ENCODE peak calls at places on chromosomes 7 and 10, in nine cellular contexts. One of them, this sample, is unnamed.

GRCh38 chr10:46306550-46307184 is 19.9 kb downstream of the ANTXRL start:
- DNase-seq in fibroblast of mammary gland: no peak
- DNase-seq in IMR-90: no peak
- DNase-seq in B cell: no peak
- DNase-seq in AG04450: no peak
- DNase-seq in A549: no peak
- DNase-seq in astrocyte of the spinal cord: no peak
- DNase-seq in psoas muscle: no peak
- DNase-seq in mucosa of descending colon: no peak
- DNase-seq in this sample: no peak

GRCh38 chr10:102068216-102068615 is 3.1 kb downstream of the HPS6 start:
- DNase-seq in IMR-90: no peak
- DNase-seq in AG04450: no peak
- DNase-seq in fibroblast of mammary gland: peak
- DNase-seq in astrocyte of the spinal cord: no peak
- DNase-seq in mucosa of descending colon: peak
- DNase-seq in psoas muscle: peak
- DNase-seq in B cell: no peak
- DNase-seq in A549: no peak
- DNase-seq in this sample: no peak

GRCh38 chr7:10122573-10123100 is 851.0 kb upstream of the PHF14 start:
- DNase-seq in AG04450: no peak
- DNase-seq in psoas muscle: no peak
- DNase-seq in mucosa of descending colon: peak
- DNase-seq in IMR-90: no peak
- DNase-seq in fibroblast of mammary gland: no peak
- DNase-seq in B cell: no peak
- DNase-seq in astrocyte of the spinal cord: no peak
- DNase-seq in A549: no peak
- DNase-seq in this sample: no peak

GRCh38 chr7:22039696-22040095 is 94.0 kb upstream of the CDCA7L start:
- DNase-seq in mucosa of descending colon: no peak
- DNase-seq in AG04450: no peak
- DNase-seq in psoas muscle: no peak
- DNase-seq in astrocyte of the spinal cord: no peak
- DNase-seq in A549: no peak
- DNase-seq in fibroblast of mammary gland: no peak
- DNase-seq in B cell: no peak
- DNase-seq in IMR-90: no peak
- DNase-seq in this sample: no peak

GRCh38 chr10:93271347-93271746 is 197.7 kb downstream of the CYP26A1 start:
- DNase-seq in AG04450: no peak
- DNase-seq in fibroblast of mammary gland: no peak
- DNase-seq in B cell: no peak
- DNase-seq in mucosa of descending colon: no peak
- DNase-seq in astrocyte of the spinal cord: no peak
- DNase-seq in IMR-90: no peak
- DNase-seq in psoas muscle: no peak
- DNase-seq in A549: no peak
- DNase-seq in this sample: no peak

GRCh38 chr7:77752016-77752415 is 46.2 kb downstream of the TMEM60 start:
- DNase-seq in IMR-90: no peak
- DNase-seq in psoas muscle: no peak
- DNase-seq in AG04450: no peak
- DNase-seq in astrocyte of the spinal cord: no peak
- DNase-seq in A549: no peak
- DNase-seq in fibroblast of mammary gland: no peak
- DNase-seq in B cell: no peak
- DNase-seq in mucosa of descending colon: no peak
- DNase-seq in this sample: no peak

GRCh38 chr7:55641273-55641691 is 69.0 kb upstream of the VOPP1 start:
- DNase-seq in AG04450: peak
- DNase-seq in psoas muscle: no peak
- DNase-seq in mucosa of descending colon: peak
- DNase-seq in IMR-90: peak
- DNase-seq in astrocyte of the spinal cord: peak
- DNase-seq in A549: peak
- DNase-seq in B cell: peak
- DNase-seq in fibroblast of mammary gland: peak
- DNase-seq in this sample: no peak

GRCh38 chr7:81446212-81446611 is 323.6 kb downstream of the HGF start:
- DNase-seq in astrocyte of the spinal cord: no peak
- DNase-seq in mucosa of descending colon: no peak
- DNase-seq in fibroblast of mammary gland: no peak
- DNase-seq in psoas muscle: no peak
- DNase-seq in IMR-90: no peak
- DNase-seq in AG04450: no peak
- DNase-seq in A549: no peak
- DNase-seq in B cell: no peak
- DNase-seq in this sample: no peak

GRCh38 chr10:94403034-94403822 is 887 bp downstream of the TBC1D12 start:
- DNase-seq in mucosa of descending colon: peak
- DNase-seq in A549: peak
- DNase-seq in psoas muscle: peak
- DNase-seq in astrocyte of the spinal cord: peak
- DNase-seq in fibroblast of mammary gland: peak
- DNase-seq in B cell: peak
- DNase-seq in AG04450: peak
- DNase-seq in IMR-90: peak
- DNase-seq in this sample: no peak

GRCh38 chr10:100760726-100761125 is 15.3 kb downstream of the PAX2 start:
- DNase-seq in A549: no peak
- DNase-seq in IMR-90: no peak
- DNase-seq in astrocyte of the spinal cord: no peak
- DNase-seq in mucosa of descending colon: no peak
- DNase-seq in AG04450: no peak
- DNase-seq in fibroblast of mammary gland: no peak
- DNase-seq in B cell: no peak
- DNase-seq in psoas muscle: no peak
- DNase-seq in this sample: no peak

GRCh38 chr10:71608863-71609768 is 110.5 kb downstream of the C10orf105 start:
- DNase-seq in B cell: peak
- DNase-seq in A549: peak
- DNase-seq in astrocyte of the spinal cord: peak
- DNase-seq in IMR-90: peak
- DNase-seq in psoas muscle: peak
- DNase-seq in mucosa of descending colon: peak
- DNase-seq in AG04450: no peak
- DNase-seq in fibroblast of mammary gland: peak
- DNase-seq in this sample: peak

GRCh38 chr7:83410989-83411591 is 237.8 kb downstream of the SEMA3E start:
- DNase-seq in B cell: no peak
- DNase-seq in mucosa of descending colon: peak
- DNase-seq in fibroblast of mammary gland: peak
- DNase-seq in IMR-90: peak
- DNase-seq in A549: peak
- DNase-seq in AG04450: peak
- DNase-seq in psoas muscle: no peak
- DNase-seq in astrocyte of the spinal cord: peak
- DNase-seq in this sample: no peak

GRCh38 chr7:44965937-44966730 is 12.7 kb downstream of the MYO1G start:
- DNase-seq in psoas muscle: no peak
- DNase-seq in A549: no peak
- DNase-seq in fibroblast of mammary gland: no peak
- DNase-seq in mucosa of descending colon: no peak
- DNase-seq in B cell: peak
- DNase-seq in AG04450: no peak
- DNase-seq in astrocyte of the spinal cord: no peak
- DNase-seq in IMR-90: no peak
- DNase-seq in this sample: no peak

GRCh38 chr10:22927661-22928403 is at the start of gene ARMC3:
- DNase-seq in fibroblast of mammary gland: peak
- DNase-seq in psoas muscle: peak
- DNase-seq in astrocyte of the spinal cord: peak
- DNase-seq in A549: peak
- DNase-seq in B cell: peak
- DNase-seq in mucosa of descending colon: peak
- DNase-seq in AG04450: no peak
- DNase-seq in IMR-90: no peak
- DNase-seq in this sample: peak

GRCh38 chr10:86595496-86595895 is 58.9 kb upstream of the OPN4 start:
- DNase-seq in fibroblast of mammary gland: no peak
- DNase-seq in B cell: no peak
- DNase-seq in AG04450: no peak
- DNase-seq in A549: no peak
- DNase-seq in astrocyte of the spinal cord: no peak
- DNase-seq in IMR-90: no peak
- DNase-seq in mucosa of descending colon: no peak
- DNase-seq in psoas muscle: no peak
- DNase-seq in this sample: no peak

GRCh38 chr10:86596266-86596665 is 58.1 kb upstream of the OPN4 start:
- DNase-seq in B cell: no peak
- DNase-seq in psoas muscle: no peak
- DNase-seq in AG04450: no peak
- DNase-seq in mucosa of descending colon: no peak
- DNase-seq in IMR-90: no peak
- DNase-seq in A549: no peak
- DNase-seq in astrocyte of the spinal cord: no peak
- DNase-seq in fibroblast of mammary gland: peak
- DNase-seq in this sample: no peak

GRCh38 chr10:86591436-86591835 is 62.9 kb upstream of the OPN4 start:
- DNase-seq in fibroblast of mammary gland: no peak
- DNase-seq in IMR-90: no peak
- DNase-seq in B cell: no peak
- DNase-seq in A549: no peak
- DNase-seq in psoas muscle: no peak
- DNase-seq in mucosa of descending colon: no peak
- DNase-seq in AG04450: no peak
- DNase-seq in astrocyte of the spinal cord: no peak
- DNase-seq in this sample: no peak

GRCh38 chr10:86594535-86594934 is 59.8 kb upstream of the OPN4 start:
- DNase-seq in fibroblast of mammary gland: peak
- DNase-seq in B cell: no peak
- DNase-seq in mucosa of descending colon: no peak
- DNase-seq in IMR-90: peak
- DNase-seq in astrocyte of the spinal cord: peak
- DNase-seq in AG04450: no peak
- DNase-seq in psoas muscle: no peak
- DNase-seq in A549: no peak
- DNase-seq in this sample: no peak

DNA sequence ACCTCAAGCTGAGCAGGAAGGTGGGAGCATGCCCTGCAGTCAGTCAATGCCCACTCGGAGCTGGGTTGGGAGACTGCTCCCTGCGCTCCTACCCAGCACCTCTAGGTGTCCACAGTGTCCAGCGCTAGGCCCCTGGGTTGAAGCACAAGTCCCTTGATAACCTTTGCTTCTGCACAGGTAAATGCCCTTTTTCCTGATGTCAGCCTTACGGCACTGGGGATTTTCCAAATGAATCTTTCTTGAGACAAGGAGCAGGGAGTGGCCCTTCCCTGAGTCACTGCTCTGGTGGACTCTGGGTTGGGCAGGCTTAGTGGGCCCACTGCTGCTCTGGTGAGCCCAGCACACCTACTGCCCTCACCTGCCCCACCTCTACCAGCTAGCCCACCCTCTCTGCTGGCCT is 61.9 kb upstream of the OPN4 start:
- DNase-seq in fibroblast of mammary gland: no peak
- DNase-seq in psoas muscle: no peak
- DNase-seq in IMR-90: no peak
- DNase-seq in AG04450: no peak
- DNase-seq in A549: no peak
- DNase-seq in astrocyte of the spinal cord: no peak
- DNase-seq in B cell: no peak
- DNase-seq in mucosa of descending colon: no peak
- DNase-seq in this sample: no peak
- TF ChIP-seq CTCF in fibroblast of mammary gland: no peak
- TF ChIP-seq CTCF in psoas muscle: no peak
- TF ChIP-seq CTCF in IMR-90: peak
- TF ChIP-seq CTCF in AG04450: no peak
- TF ChIP-seq CTCF in A549: no peak
- TF ChIP-seq CTCF in astrocyte of the spinal cord: no peak
- TF ChIP-seq CTCF in B cell: no peak
- TF ChIP-seq CTCF in mucosa of descending colon: no peak
- TF ChIP-seq CTCF in this sample: no peak

GRCh38 chr10:68118657-68119056 is 9.4 kb downstream of the MYPN start:
- DNase-seq in fibroblast of mammary gland: no peak
- DNase-seq in AG04450: no peak
- DNase-seq in mucosa of descending colon: no peak
- DNase-seq in IMR-90: no peak
- DNase-seq in B cell: no peak
- DNase-seq in psoas muscle: no peak
- DNase-seq in astrocyte of the spinal cord: no peak
- DNase-seq in A549: no peak
- DNase-seq in this sample: no peak
- TF ChIP-seq CTCF in fibroblast of mammary gland: no peak
- TF ChIP-seq CTCF in AG04450: no peak
- TF ChIP-seq CTCF in mucosa of descending colon: no peak
- TF ChIP-seq CTCF in IMR-90: no peak
- TF ChIP-seq CTCF in B cell: no peak
- TF ChIP-seq CTCF in psoas muscle: no peak
- TF ChIP-seq CTCF in astrocyte of the spinal cord: no peak
- TF ChIP-seq CTCF in A549: no peak
- TF ChIP-seq CTCF in this sample: no peak

GRCh38 chr10:35223016-35223415 is 96.4 kb downstream of the CREM start:
- DNase-seq in fibroblast of mammary gland: no peak
- DNase-seq in psoas muscle: no peak
- DNase-seq in B cell: no peak
- DNase-seq in mucosa of descending colon: no peak
- DNase-seq in A549: no peak
- DNase-seq in AG04450: no peak
- DNase-seq in astrocyte of the spinal cord: no peak
- DNase-seq in IMR-90: no peak
- DNase-seq in this sample: no peak
- TF ChIP-seq CTCF in fibroblast of mammary gland: no peak
- TF ChIP-seq CTCF in psoas muscle: no peak
- TF ChIP-seq CTCF in B cell: no peak
- TF ChIP-seq CTCF in mucosa of descending colon: no peak
- TF ChIP-seq CTCF in A549: no peak
- TF ChIP-seq CTCF in AG04450: no peak
- TF ChIP-seq CTCF in astrocyte of the spinal cord: no peak
- TF ChIP-seq CTCF in IMR-90: no peak
- TF ChIP-seq CTCF in this sample: no peak

GRCh38 chr7:135380351-135380750 is 129.6 kb downstream of the CNOT4 start:
- DNase-seq in mucosa of descending colon: no peak
- DNase-seq in fibroblast of mammary gland: no peak
- DNase-seq in IMR-90: no peak
- DNase-seq in B cell: no peak
- DNase-seq in AG04450: no peak
- DNase-seq in psoas muscle: no peak
- DNase-seq in astrocyte of the spinal cord: no peak
- DNase-seq in A549: no peak
- DNase-seq in this sample: no peak

GRCh38 chr7:135374736-135375135 is 135.2 kb downstream of the CNOT4 start:
- DNase-seq in psoas muscle: no peak
- DNase-seq in AG04450: no peak
- DNase-seq in mucosa of descending colon: no peak
- DNase-seq in IMR-90: no peak
- DNase-seq in astrocyte of the spinal cord: no peak
- DNase-seq in B cell: no peak
- DNase-seq in fibroblast of mammary gland: no peak
- DNase-seq in A549: no peak
- DNase-seq in this sample: no peak

GRCh38 chr7:135372222-135372621 is 137.7 kb downstream of the CNOT4 start:
- DNase-seq in fibroblast of mammary gland: no peak
- DNase-seq in psoas muscle: no peak
- DNase-seq in IMR-90: no peak
- DNase-seq in B cell: no peak
- DNase-seq in mucosa of descending colon: no peak
- DNase-seq in AG04450: no peak
- DNase-seq in A549: no peak
- DNase-seq in astrocyte of the spinal cord: no peak
- DNase-seq in this sample: no peak

GRCh38 chr7:135377171-135377570 is 132.7 kb downstream of the CNOT4 start:
- DNase-seq in AG04450: no peak
- DNase-seq in A549: no peak
- DNase-seq in B cell: no peak
- DNase-seq in fibroblast of mammary gland: no peak
- DNase-seq in IMR-90: no peak
- DNase-seq in psoas muscle: no peak
- DNase-seq in astrocyte of the spinal cord: no peak
- DNase-seq in mucosa of descending colon: no peak
- DNase-seq in this sample: no peak

GRCh38 chr7:135375908-135376699 is 133.8 kb downstream of the CNOT4 start:
- DNase-seq in AG04450: no peak
- DNase-seq in B cell: no peak
- DNase-seq in fibroblast of mammary gland: no peak
- DNase-seq in IMR-90: no peak
- DNase-seq in A549: no peak
- DNase-seq in astrocyte of the spinal cord: no peak
- DNase-seq in mucosa of descending colon: no peak
- DNase-seq in psoas muscle: no peak
- DNase-seq in this sample: no peak
- TF ChIP-seq CTCF in AG04450: no peak
- TF ChIP-seq CTCF in B cell: no peak
- TF ChIP-seq CTCF in fibroblast of mammary gland: no peak
- TF ChIP-seq CTCF in IMR-90: no peak
- TF ChIP-seq CTCF in A549: no peak
- TF ChIP-seq CTCF in astrocyte of the spinal cord: no peak
- TF ChIP-seq CTCF in mucosa of descending colon: no peak
- TF ChIP-seq CTCF in psoas muscle: no peak
- TF ChIP-seq CTCF in this sample: no peak